ENCODE peak calls at places on chromosomes 11 and 22, in four cellular contexts. W is cardiac muscle cell; E is CD8-positive, alpha-beta T cell; C is heart left ventricle. R is an unnamed sample.

GRCh38 chr22:33210129-33210784 is 152.1 kb upstream of the SYN3 start:
- DNase-seq in W (peak; percentile 65), E (no peak), C (no peak), R (peak; percentile 51)

GRCh38 chr11:65427691-65428577 is 5.3 kb downstream of the NEAT1 start:
- DNase-seq in W (no peak), C (no peak), E (peak; percentile 47), R (no peak)

GRCh38 chr11:77065878-77066228 is 918 bp upstream of the CAPN5 start:
- DNase-seq in W (no peak), C (no peak), E (no peak), R (no peak)

GRCh38 chr22:24413726-24414385 is 13.5 kb upstream of the ADORA2A start:
- DNase-seq in C (no peak), W (no peak), E (no peak), R (no peak)

GRCh38 chr22:28016781-28017557 is 97.9 kb upstream of the PITPNB start:
- DNase-seq in C (no peak), E (no peak), W (no peak), R (no peak)

GRCh38 chr11:100932474-100933100 is 197.0 kb downstream of the PGR start:
- DNase-seq in C (no peak), W (no peak), E (no peak), R (no peak)

GRCh38 chr22:50199836-50200332 is 927 bp upstream of the SELENOO start:
- DNase-seq in W (peak; percentile 44), C (no peak), E (no peak), R (no peak)

GRCh38 chr11:586376-587316 is 10.4 kb downstream of the PHRF1 start:
- DNase-seq in W (no peak), C (no peak), E (no peak), R (no peak)

GRCh38 chr11:44634401-44635281 is 69.2 kb downstream of the CD82 start:
- DNase-seq in W (peak; percentile 54), C (peak; percentile 86), E (no peak), R (peak; percentile 74)

GRCh38 chr11:131079036-131079435 is 162.8 kb upstream of the SNX19 start:
- DNase-seq in E (no peak), C (no peak), W (no peak), R (no peak)

GRCh38 chr11:11179239-11179638 is 173.8 kb downstream of the CSNK2A3 start:
- DNase-seq in C (no peak), W (no peak), E (no peak), R (peak; percentile 36)

GRCh38 chr22:33883561-33883960 is 36.7 kb downstream of the LARGE1 start:
- DNase-seq in E (no peak), W (no peak), C (no peak), R (peak; percentile 11)

GRCh38 chr11:86735462-86736302 is 63.3 kb upstream of the ME3 start:
- DNase-seq in C (no peak), E (no peak), W (no peak), R (no peak)

GRCh38 chr11:119728226-119728626 is 774 bp downstream of the NECTIN1 start:
- DNase-seq in E (peak; percentile 12), W (peak; percentile 23), C (peak; percentile 62), R (peak; percentile 13)

GRCh38 chr11:100855466-100856067 is 168.5 kb downstream of the ARHGAP42 start:
- DNase-seq in C (no peak), E (no peak), W (peak; percentile 65), R (no peak)

GRCh38 chr11:1119282-1120146 is 38.2 kb upstream of the MUC5AC start:
- DNase-seq in W (no peak), C (peak; percentile 60), E (no peak), R (no peak)

GRCh38 chr11:115360186-115360824 is 143.9 kb downstream of the CADM1 start:
- DNase-seq in C (no peak), E (no peak), W (no peak), R (no peak)

GRCh38 chr11:86370922-86371614 is 3.6 kb upstream of the CCDC81 start:
- DNase-seq in W (no peak), C (no peak), E (no peak), R (peak; percentile 56)

GRCh38 chr11:38089728-38090127 is 1491.7 kb upstream of the RAG2 start:
- DNase-seq in W (peak; percentile 11), E (no peak), C (no peak), R (peak; percentile 67)

GRCh38 chr22:19941365-19942070 is at the start of the genes COMT and TXNRD2:
- DNase-seq in E (peak; percentile 70), C (peak; percentile 91), W (peak; percentile 65), R (peak; percentile 78)

GRCh38 chr11:133078591-133079179 is 453.6 kb downstream of the OPCML start:
- DNase-seq in E (no peak), W (peak; percentile 73), C (no peak), R (peak; percentile 36)

GRCh38 chr11:38315151-38315550 is 1717.1 kb upstream of the RAG2 start:
- DNase-seq in C (no peak), E (no peak), W (no peak), R (no peak)

GRCh38 chr11:32704775-32705174 is 89.7 kb downstream of the CCDC73 start:
- DNase-seq in E (no peak), C (no peak), W (no peak), R (no peak)

GRCh38 chr22:46625113-46625842 is 5.1 kb downstream of the GRAMD4 start:
- DNase-seq in W (no peak), E (no peak), C (peak; percentile 34), R (no peak)

GRCh38 chr11:27710536-27710935 is 10.3 kb upstream of the BDNF start:
- DNase-seq in W (no peak), E (no peak), C (no peak), R (no peak)

GRCh38 chr11:69078930-69079607 is 30.3 kb downstream of the TPCN2 start:
- DNase-seq in C (no peak), W (no peak), E (no peak), R (no peak)

GRCh38 chr11:133541331-133542095 is 9.2 kb upstream of the OPCML start:
- DNase-seq in W (peak; percentile 57), C (no peak), E (no peak), R (no peak)

GRCh38 chr11:79663012-79663411 is 222.2 kb upstream of the TENM4 start:
- DNase-seq in W (peak; percentile 63), E (no peak), C (no peak), R (no peak)

GRCh38 chr11:97079244-97079643 is 689.4 kb downstream of the JRKL start:
- DNase-seq in W (peak; percentile 44), E (no peak), C (no peak), R (no peak)

GRCh38 chr11:12746593-12747097 is 72.4 kb downstream of the TEAD1 start:
- DNase-seq in W (peak; percentile 97), E (no peak), C (peak; percentile 82), R (peak; percentile 81)

GRCh38 chr11:36746886-36747710 is 149.1 kb upstream of the RAG2 start:
- DNase-seq in W (peak; percentile 92), E (peak; percentile 71), C (peak; percentile 73), R (peak; percentile 91)

GRCh38 chr11:128388182-128388815 is 199.1 kb downstream of the ETS1 start:
- DNase-seq in C (no peak), E (no peak), W (no peak), R (no peak)

GRCh38 chr11:115256326-115257197 is 247.7 kb downstream of the CADM1 start:
- DNase-seq in E (peak; percentile 8), W (peak; percentile 42), C (no peak), R (no peak)

GRCh38 chr11:70109006-70109405 is 30.9 kb downstream of the ANO1 start:
- DNase-seq in C (no peak), W (no peak), E (no peak), R (no peak)

GRCh38 chr11:75337195-75337654 is 14.2 kb downstream of the ARRB1 start:
- DNase-seq in E (no peak), C (no peak), W (no peak), R (no peak)

GRCh38 chr11:118845369-118845768 is 38.3 kb upstream of the CXCR5 start:
- DNase-seq in E (no peak), W (no peak), C (no peak), R (peak; percentile 2)

GRCh38 chr11:66691311-66691980 is 13.8 kb upstream of the RBM4B start:
- DNase-seq in W (no peak), C (no peak), E (no peak), R (no peak)

GRCh38 chr11:48182860-48183526 is 33.6 kb upstream of the OR4B1 start:
- DNase-seq in C (no peak), E (no peak), W (no peak), R (no peak)

DNA sequence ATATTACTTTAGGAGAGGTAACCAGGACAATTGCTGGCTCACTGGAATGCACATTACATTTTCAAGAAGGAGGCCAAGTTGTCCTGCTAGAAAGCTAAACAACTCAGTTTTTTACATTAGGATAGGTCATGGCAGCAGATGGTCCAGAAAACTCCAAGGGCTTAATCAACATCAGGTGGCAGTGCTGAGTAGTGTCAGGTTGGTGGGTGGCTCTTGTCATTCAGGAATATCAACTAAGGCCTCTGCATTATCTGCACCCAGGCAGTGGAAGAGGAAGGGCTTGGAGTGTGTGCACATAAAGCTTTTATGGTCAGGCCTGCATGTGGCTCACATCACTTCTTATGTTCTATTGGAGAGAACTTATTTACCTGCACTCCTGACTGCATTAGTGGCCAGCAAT is 32.2 kb upstream of the OR4B1 start:
- DNase-seq in W (no peak), E (no peak), C (no peak), R (no peak)
- TF ChIP-seq CTCF in W (no peak), E (no peak), C (no peak), R (no peak)

GRCh38 chr11:2211113-2211971 is 39.7 kb upstream of the TH start:
- DNase-seq in C (no peak), E (no peak), W (no peak), R (peak; percentile 89)
- TF ChIP-seq CTCF in C (no peak), E (no peak), W (no peak), R (no peak)

GRCh38 chr22:40679249-40679963 is at the start of gene MCHR1:
- DNase-seq in C (no peak), E (no peak), W (no peak), R (no peak)

GRCh38 chr22:40678493-40679248 is 613 bp upstream of the MCHR1 start:
- DNase-seq in W (no peak), E (no peak), C (no peak), R (no peak)

GRCh38 chr22:40680819-40681183 is 1.5 kb downstream of the MCHR1 start:
- DNase-seq in E (no peak), W (no peak), C (no peak), R (no peak)

GRCh38 chr22:40681451-40681850 is 2.2 kb downstream of the MCHR1 start:
- DNase-seq in W (no peak), E (no peak), C (no peak), R (no peak)

GRCh38 chr22:40679964-40680818 is 907 bp downstream of the MCHR1 start:
- DNase-seq in C (no peak), W (no peak), E (no peak), R (no peak)
- TF ChIP-seq CTCF in C (no peak), W (peak; percentile 21), E (no peak), R (no peak)

GRCh38 chr11:99739464-99740089 is 718.8 kb downstream of the CNTN5 start:
- DNase-seq in C (no peak), W (peak; percentile 69), E (no peak), R (peak; percentile 21)
- TF ChIP-seq CTCF in C (peak; percentile 57), W (peak; percentile 61), E (no peak), R (no peak)

GRCh38 chr11:19345519-19345847 is 104.7 kb upstream of the E2F8 start:
- DNase-seq in E (no peak), W (peak; percentile 30), C (peak; percentile 66), R (no peak)
- TF ChIP-seq CTCF in E (no peak), W (no peak), C (no peak), R (no peak)